ENCODE peak calls at places on chromosome 20, in nine cellular contexts. R, J, E, G, X, H, V, L and S are unnamed samples. For H3K9me3 and H3K4me1, the result is how much of the 10 kb centered on the place peaks cover.

GRCh38 chr20:35515949-35516645 is 13.4 kb downstream of the C20orf173 start:
- DNase-seq in R (no peak), J (no peak), E (no peak), G (no peak), X (no peak), H (no peak), V (no peak), L (no peak), S (no peak)

GRCh38 chr20:49880177-49880576 is 35.2 kb downstream of the SPATA2 start:
- DNase-seq in R (no peak), J (peak), E (no peak), G (no peak), X (no peak), H (no peak), V (peak), L (no peak), S (no peak)

GRCh38 chr20:38599410-38599882 is 2.2 kb upstream of the ARHGAP40 start:
- DNase-seq in R (no peak), J (no peak), E (peak), G (no peak), X (no peak), H (peak), V (peak), L (peak), S (peak)

GRCh38 chr20:2576317-2576727 is 39.9 kb downstream of the TMC2 start:
- DNase-seq in R (no peak), J (no peak), E (no peak), G (no peak), X (no peak), H (no peak), V (no peak), L (no peak), S (no peak)

GRCh38 chr20:38523697-38524096 is 51.1 kb downstream of the RALGAPB start:
- DNase-seq in R (no peak), J (no peak), E (no peak), G (no peak), X (no peak), H (no peak), V (no peak), L (no peak), S (no peak)

GRCh38 chr20:21237956-21238355 is 65.2 kb upstream of the XRN2 start:
- DNase-seq in R (no peak), J (no peak), E (no peak), G (no peak), X (no peak), H (no peak), V (no peak), L (no peak), S (no peak)

GRCh38 chr20:60470366-60470765 is 512.1 kb downstream of the CDH26 start:
- DNase-seq in R (no peak), J (no peak), E (no peak), G (no peak), X (no peak), H (no peak), V (no peak), L (no peak), S (no peak)

GRCh38 chr20:3071610-3072529 is at the start of gene OXT:
- DNase-seq in R (peak), J (no peak), E (peak), G (peak), X (peak), H (peak), V (peak), L (no peak), S (no peak)

GRCh38 chr20:51712501-51713212 is 55.5 kb downstream of the ATP9A start:
- DNase-seq in R (no peak), J (no peak), E (no peak), G (no peak), X (no peak), H (no peak), V (no peak), L (peak), S (peak)

GRCh38 chr20:45406260-45407066 is 1.6 kb upstream of the DBNDD2 start:
- DNase-seq in R (no peak), J (peak), E (peak), G (peak), X (peak), H (peak), V (peak), L (peak), S (peak)

GRCh38 chr20:41573955-41574354 is 44.2 kb downstream of the CHD6 start:
- DNase-seq in R (no peak), J (no peak), E (no peak), G (no peak), X (no peak), H (no peak), V (no peak), L (peak), S (no peak)

GRCh38 chr20:50256577-50256976 is 65.9 kb downstream of the CEBPB start:
- DNase-seq in R (no peak), J (no peak), E (no peak), G (no peak), X (no peak), H (no peak), V (no peak), L (no peak), S (no peak)

DNA sequence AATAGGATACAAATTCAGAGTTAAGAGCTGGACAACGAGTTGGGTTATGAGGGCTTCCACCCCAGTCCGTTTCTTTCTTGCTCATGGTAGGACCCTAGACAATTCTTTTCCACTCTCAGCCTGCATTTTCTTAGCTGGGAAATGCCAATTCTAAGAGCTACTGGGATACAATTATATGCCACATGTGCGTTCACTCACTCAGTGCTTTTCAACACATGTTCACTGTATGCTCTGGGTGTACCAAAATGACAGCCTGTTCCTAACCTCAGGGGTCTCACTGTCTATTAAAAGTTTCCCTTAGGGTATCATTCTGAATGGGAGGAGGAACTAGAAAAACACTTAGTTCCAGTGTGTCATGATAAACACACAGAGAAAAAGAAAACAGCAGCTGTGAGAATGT is 505 bp upstream of the DEFB115 start:
- DNase-seq in R (no peak), J (no peak), E (no peak), G (no peak), X (no peak), H (no peak), V (no peak), L (no peak), S (no peak)
- H3K9me3 ChIP-seq in R (under half), J (under half), E (under half), G (under half), X (under half), H (under half), V (under half), L (under half), S (under half)

GRCh38 chr20:57230247-57230646 is 36.2 kb downstream of the BMP7 start:
- DNase-seq in R (no peak), J (no peak), E (no peak), G (no peak), X (no peak), H (no peak), V (no peak), L (no peak), S (no peak)

GRCh38 chr20:57225830-57226229 is 40.6 kb downstream of the BMP7 start:
- DNase-seq in R (no peak), J (no peak), E (no peak), G (no peak), X (no peak), H (no peak), V (no peak), L (no peak), S (no peak)

GRCh38 chr20:57231161-57231560 is 35.3 kb downstream of the BMP7 start:
- DNase-seq in R (no peak), J (no peak), E (no peak), G (no peak), X (no peak), H (no peak), V (no peak), L (no peak), S (no peak)

GRCh38 chr20:57231951-57232428 is 34.5 kb downstream of the BMP7 start:
- DNase-seq in R (no peak), J (no peak), E (no peak), G (no peak), X (no peak), H (no peak), V (no peak), L (no peak), S (no peak)

GRCh38 chr20:57229490-57229889 is 37.0 kb downstream of the BMP7 start:
- DNase-seq in R (no peak), J (no peak), E (no peak), G (no peak), X (no peak), H (no peak), V (no peak), L (no peak), S (no peak)
- TF ChIP-seq CTCF in R (no peak), J (no peak), E (no peak), G (no peak), X (no peak), H (no peak), V (no peak), L (no peak), S (no peak)

GRCh38 chr20:34015401-34016335 is 22.0 kb downstream of the RALY start:
- DNase-seq in R (no peak), J (no peak), E (no peak), G (no peak), X (no peak), H (no peak), V (no peak), L (no peak), S (no peak)

GRCh38 chr20:34014878-34015277 is 21.2 kb downstream of the RALY start:
- DNase-seq in R (no peak), J (no peak), E (no peak), G (peak), X (no peak), H (no peak), V (no peak), L (no peak), S (no peak)

GRCh38 chr20:34018166-34018565 is 24.5 kb downstream of the RALY start:
- DNase-seq in R (no peak), J (no peak), E (no peak), G (no peak), X (no peak), H (no peak), V (no peak), L (no peak), S (no peak)

GRCh38 chr20:34016736-34017135 is 23.0 kb downstream of the RALY start:
- DNase-seq in R (no peak), J (no peak), E (no peak), G (no peak), X (no peak), H (no peak), V (no peak), L (no peak), S (no peak)

DNA sequence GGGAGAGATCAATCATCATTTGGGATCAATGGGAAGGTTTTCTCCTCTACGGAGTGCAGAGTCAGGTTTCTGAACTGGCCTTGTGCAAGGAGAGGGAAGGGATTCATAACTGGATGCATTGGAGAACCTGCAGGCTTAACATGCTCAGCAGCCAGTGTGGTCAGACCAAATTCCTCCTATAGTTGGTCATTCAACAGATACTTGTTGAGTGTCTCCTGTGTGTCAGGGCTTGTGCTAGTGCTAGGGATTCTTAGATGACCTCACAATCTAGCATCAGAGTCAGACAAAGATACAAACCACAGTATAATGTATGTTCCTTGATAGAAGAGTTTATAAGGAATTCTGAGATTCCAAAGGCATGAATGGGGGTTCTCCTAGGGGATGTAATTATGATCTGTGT is 23.9 kb downstream of the RALY start:
- DNase-seq in R (no peak), J (no peak), E (no peak), G (no peak), X (no peak), H (no peak), V (no peak), L (no peak), S (no peak)
- H3K4me1 ChIP-seq in R (half or more), J (half or more), E (half or more), G (under half), X (under half), H (half or more), V (under half), L (under half), S (under half)

GRCh38 chr20:53448426-53448825 is 145.2 kb downstream of the ZNF217 start:
- DNase-seq in R (no peak), J (no peak), E (no peak), G (no peak), X (no peak), H (no peak), V (no peak), L (no peak), S (no peak)
- H3K9me3 ChIP-seq in R (under half), J (under half), E (under half), G (under half), X (under half), H (under half), V (under half), L (under half), S (under half)

GRCh38 chr20:6381887-6382286 is 259.1 kb upstream of the FERMT1 start:
- DNase-seq in R (no peak), J (no peak), E (no peak), G (no peak), X (no peak), H (no peak), V (no peak), L (peak), S (no peak)
- TF ChIP-seq CTCF in R (no peak), J (no peak), E (peak), G (no peak), X (no peak), H (no peak), V (no peak), L (peak), S (peak)

GRCh38 chr20:57476073-57476526 is 48.8 kb downstream of the CTCFL start:
- DNase-seq in R (no peak), J (peak), E (no peak), G (no peak), X (no peak), H (peak), V (no peak), L (no peak), S (no peak)
- H3K4me1 ChIP-seq in R (under half), J (under half), E (under half), G (under half), X (under half), H (under half), V (under half), L (half or more), S (under half)

GRCh38 chr20:15854871-15855270 is 718.4 kb downstream of the KIF16B start:
- DNase-seq in R (no peak), J (no peak), E (no peak), G (no peak), X (no peak), H (no peak), V (no peak), L (no peak), S (no peak)
- H3K9me3 ChIP-seq in R (under half), J (under half), E (under half), G (under half), X (under half), H (under half), V (under half), L (under half), S (under half)

GRCh38 chr20:63413963-63414684 is 53.0 kb upstream of the CHRNA4 start:
- DNase-seq in R (no peak), J (no peak), E (no peak), G (no peak), X (no peak), H (no peak), V (no peak), L (no peak), S (no peak)
- TF ChIP-seq CTCF in R (no peak), J (no peak), E (no peak), G (no peak), X (no peak), H (no peak), V (no peak), L (no peak), S (no peak)

GRCh38 chr20:63297371-63297781 is 4.4 kb downstream of the COL20A1 start:
- DNase-seq in R (no peak), J (no peak), E (no peak), G (no peak), X (no peak), H (no peak), V (no peak), L (no peak), S (no peak)
- H3K4me1 ChIP-seq in R (under half), J (under half), E (under half), G (under half), X (under half), H (under half), V (under half), L (under half), S (under half)